ENCODE peak calls at places on chromosomes 11 and 22, in six cellular contexts. L is A549, J is endothelial cell of umbilical vein, V is body of pancreas, X is breast epithelium, O is adrenal gland. G is an unnamed sample.
A peak's percentile ranks its signal among the peaks of the same experiment; 100 is the strongest.

GRCh38 chr11:17967661-17968060 is 45.2 kb downstream of the SERGEF start:
- DNase-seq in L (no peak), J (no peak), V (no peak), X (no peak), O (no peak), G (no peak)

GRCh38 chr22:39110631-39111561 is 13.9 kb downstream of the APOBEC3H start:
- DNase-seq in L (no peak), J (no peak), V (no peak), X (no peak), O (no peak), G (no peak)

GRCh38 chr11:44936527-44936926 is 14.2 kb downstream of the TP53I11 start:
- DNase-seq in L (peak; percentile 68), J (peak; percentile 82), V (peak; percentile 88), X (peak; percentile 86), O (peak; percentile 91), G (peak; percentile 84)

GRCh38 chr11:76686261-76687079 is 15.9 kb upstream of the LRRC32 start:
- DNase-seq in L (no peak), J (no peak), V (no peak), X (no peak), O (no peak), G (no peak)

GRCh38 chr22:45671783-45672563 is at the start of gene ATXN10:
- DNase-seq in L (peak; percentile 38), J (peak; percentile 77), V (peak; percentile 62), X (peak; percentile 61), O (peak; percentile 55), G (peak; percentile 66)

GRCh38 chr11:22512457-22512856 is 113.2 kb downstream of the FANCF start:
- DNase-seq in L (no peak), J (no peak), V (no peak), X (no peak), O (no peak), G (no peak)

GRCh38 chr22:31020334-31020733 is 51.3 kb downstream of the TUG1 start:
- DNase-seq in L (no peak), J (no peak), V (no peak), X (no peak), O (peak; percentile 6), G (no peak)

GRCh38 chr11:66417000-66417399 is 3.8 kb upstream of the NPAS4 start:
- DNase-seq in L (no peak), J (no peak), V (no peak), X (no peak), O (no peak), G (no peak)

GRCh38 chr11:108788565-108789199 is 123.8 kb downstream of the DDX10 start:
- DNase-seq in L (no peak), J (peak; percentile 58), V (no peak), X (no peak), O (peak; percentile 33), G (no peak)

GRCh38 chr11:69524291-69524882 is 42.9 kb downstream of the LINC01488 start:
- DNase-seq in L (no peak), J (no peak), V (no peak), X (peak; percentile 57), O (no peak), G (no peak)

GRCh38 chr11:74037309-74037708 is 28.4 kb upstream of the UCP3 start:
- DNase-seq in L (no peak), J (no peak), V (no peak), X (no peak), O (no peak), G (no peak)

GRCh38 chr11:66151273-66151672 is 81.2 kb downstream of the PACS1 start:
- DNase-seq in L (no peak), J (no peak), V (no peak), X (no peak), O (no peak), G (no peak)

GRCh38 chr11:83192846-83193245 is 666 bp upstream of the ANKRD42 start:
- DNase-seq in L (no peak), J (no peak), V (no peak), X (no peak), O (no peak), G (no peak)

GRCh38 chr11:83195176-83195531 is 1.6 kb downstream of the ANKRD42 start:
- DNase-seq in L (peak; percentile 28), J (no peak), V (no peak), X (no peak), O (no peak), G (no peak)

GRCh38 chr11:83193315-83194283 is at the start of gene ANKRD42:
- DNase-seq in L (peak; percentile 97), J (peak; percentile 96), V (peak; percentile 93), X (peak; percentile 91), O (peak; percentile 96), G (peak; percentile 73)

GRCh38 chr11:83195649-83196048 is 2.1 kb downstream of the ANKRD42 start:
- DNase-seq in L (no peak), J (no peak), V (no peak), X (no peak), O (no peak), G (no peak)

DNA sequence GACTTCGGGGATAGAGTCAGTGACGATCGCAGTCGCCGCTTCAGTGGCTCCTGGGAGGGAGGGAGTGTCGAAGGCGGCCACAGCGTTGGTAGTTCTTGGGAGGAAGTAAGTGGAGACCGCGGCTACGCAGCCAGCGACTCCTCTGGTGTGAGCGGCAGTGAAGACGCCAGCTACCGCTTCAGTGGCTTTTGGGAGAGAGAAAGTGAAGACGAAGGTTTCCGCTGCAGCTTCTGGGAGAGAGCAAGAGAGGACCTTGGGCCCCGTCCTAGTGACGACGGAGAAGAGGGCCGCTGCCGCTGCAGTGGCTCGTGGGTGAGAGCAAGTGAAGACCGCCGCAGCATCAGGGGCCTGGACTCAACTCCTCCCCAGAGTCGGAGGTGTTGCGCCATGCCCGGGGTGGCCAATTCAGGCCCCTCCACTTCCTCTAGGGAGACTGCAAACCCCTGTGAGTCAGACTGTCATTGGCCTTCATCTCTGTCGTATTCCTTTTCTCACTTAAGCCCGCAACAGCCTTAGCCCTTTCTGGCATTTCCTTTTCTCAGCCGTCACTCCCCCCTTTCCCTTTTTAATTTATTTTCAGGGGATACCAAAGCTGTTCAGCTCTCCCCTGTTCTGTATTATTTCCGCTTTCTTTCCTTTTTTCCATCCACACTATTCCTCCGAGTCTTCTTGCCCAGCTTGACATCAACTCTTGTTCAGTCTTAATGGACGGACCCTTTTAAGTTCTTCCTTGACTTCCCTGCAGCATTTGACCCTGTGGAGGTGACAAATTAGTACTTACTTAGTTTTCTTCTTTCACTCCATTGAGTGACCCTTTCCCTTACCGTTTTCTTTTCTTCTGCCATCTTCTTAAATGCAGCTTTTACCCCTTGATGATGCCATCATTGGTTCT is 1.0 kb downstream of the ANKRD42 start:
- DNase-seq in L (peak; percentile 63), J (peak; percentile 65), V (peak; percentile 58), X (peak; percentile 59), O (peak; percentile 79), G (peak; percentile 33)
- TF ChIP-seq POLR2A in L (no peak), J (no peak), V (peak; percentile 19), X (peak; percentile 54), O (peak; percentile 79), G (no peak)

GRCh38 chr22:25403284-25403606 is 161.2 kb upstream of the GRK3 start:
- DNase-seq in L (no peak), J (no peak), V (no peak), X (no peak), O (no peak), G (no peak)

GRCh38 chr22:25402160-25402500 is 162.3 kb upstream of the GRK3 start:
- DNase-seq in L (no peak), J (no peak), V (no peak), X (no peak), O (no peak), G (no peak)

GRCh38 chr22:25404556-25404922 is 159.9 kb upstream of the GRK3 start:
- DNase-seq in L (no peak), J (no peak), V (no peak), X (no peak), O (peak; percentile 38), G (no peak)

GRCh38 chr22:25403752-25404471 is 160.6 kb upstream of the GRK3 start:
- DNase-seq in L (no peak), J (no peak), V (no peak), X (no peak), O (peak; percentile 33), G (no peak)

DNA sequence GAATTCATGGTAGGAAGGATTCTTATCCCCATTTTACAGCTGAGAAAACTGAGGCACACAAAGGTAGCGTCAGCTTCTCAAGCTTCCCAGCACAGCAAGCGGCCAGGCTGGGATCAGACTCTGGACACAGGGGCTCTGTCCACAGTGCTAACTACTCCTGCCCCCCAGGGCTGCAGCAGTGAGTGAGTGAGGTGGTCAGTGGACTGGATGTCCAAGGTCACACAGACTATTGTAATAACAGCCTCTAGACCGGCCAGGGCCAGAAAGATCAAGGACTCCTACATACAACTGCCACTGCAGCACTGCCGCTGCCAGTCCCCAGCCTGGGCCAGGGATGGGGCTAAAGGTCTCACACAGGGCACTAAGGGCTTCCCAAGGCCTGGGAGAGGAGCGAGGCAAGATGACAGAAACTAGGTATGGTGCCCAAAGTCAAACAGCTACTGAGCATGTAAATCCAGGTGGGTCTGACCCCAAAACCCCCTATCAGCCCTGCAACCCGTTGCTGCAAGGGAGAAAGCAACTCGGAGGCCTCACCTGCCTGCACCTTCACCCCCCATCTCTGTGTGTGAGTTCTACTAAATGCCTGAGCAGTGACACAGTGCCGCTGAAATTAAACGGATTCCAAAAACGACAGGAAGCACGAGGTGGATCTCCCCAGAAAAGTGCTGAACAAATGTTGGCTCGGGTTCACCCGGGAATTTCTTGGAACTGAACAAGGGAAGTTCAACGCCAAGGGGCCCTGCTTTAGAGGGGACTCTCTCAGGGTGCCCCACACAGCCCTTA is 161.8 kb upstream of the GRK3 start:
- DNase-seq in L (no peak), J (no peak), V (no peak), X (no peak), O (peak; percentile 52), G (no peak)
- TF ChIP-seq POLR2A in L (no peak), J (no peak), V (no peak), X (no peak), O (peak; percentile 18), G (no peak)

DNA sequence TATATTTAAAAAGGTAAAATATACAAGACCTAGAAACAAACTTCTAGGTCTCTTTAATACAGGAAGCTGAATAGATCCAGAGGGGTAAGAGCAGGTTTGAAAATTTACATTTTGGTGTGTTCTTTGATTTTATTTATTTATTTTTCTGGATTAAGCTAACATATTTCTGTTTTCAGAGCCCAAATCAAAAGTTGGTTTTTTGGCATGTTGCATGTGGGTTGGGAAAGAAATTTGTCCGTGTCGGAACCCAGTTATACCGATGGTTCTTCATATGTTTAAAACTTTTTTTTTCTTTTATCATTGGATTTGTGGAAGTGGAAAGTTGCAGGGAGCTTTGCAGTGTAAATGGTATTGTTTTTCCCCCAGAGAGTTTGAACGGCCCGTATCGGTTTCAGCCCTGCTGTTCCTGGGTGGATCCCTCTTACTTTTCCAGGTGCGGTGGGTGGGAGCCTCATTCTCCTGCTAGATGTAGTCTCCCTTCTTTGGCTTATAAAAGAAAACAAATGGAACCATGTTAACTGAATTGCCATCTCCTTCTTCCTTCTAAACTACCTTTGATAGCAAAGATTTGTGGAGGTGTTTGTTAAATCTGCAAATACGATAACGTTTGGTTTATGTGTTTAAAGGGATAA is 749 bp downstream of the CTNND1 start:
- DNase-seq in L (peak; percentile 31), J (no peak), V (peak; percentile 36), X (no peak), O (no peak), G (no peak)
- TF ChIP-seq POLR2A in L (no peak), J (no peak), V (no peak), X (no peak), O (no peak), G (no peak)

DNA sequence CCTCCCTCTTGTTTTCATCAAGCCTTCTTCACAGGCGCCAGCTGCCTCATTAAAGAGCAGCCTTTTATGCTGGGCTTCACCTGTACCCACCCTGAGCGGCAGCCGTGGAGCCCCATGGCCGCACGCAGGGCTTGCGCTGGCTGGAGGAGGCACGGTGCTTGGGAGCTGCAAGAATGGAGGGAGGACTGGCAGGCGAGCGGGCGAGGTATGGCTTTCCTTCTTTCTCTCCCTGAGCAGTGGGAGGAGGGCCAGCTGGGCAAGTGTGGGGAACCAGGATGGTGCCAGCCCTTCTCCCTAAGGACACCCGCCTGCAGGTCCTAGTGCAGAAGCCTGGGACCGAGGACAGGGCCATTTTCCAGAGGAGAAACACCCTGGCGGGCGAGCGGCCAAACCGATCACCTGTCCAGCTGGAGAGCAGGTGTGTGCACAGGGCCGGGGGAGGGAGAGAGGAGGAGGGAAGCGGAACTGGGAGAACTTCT is 70.8 kb downstream of the FLI1 start:
- DNase-seq in L (no peak), J (no peak), V (peak; percentile 79), X (no peak), O (no peak), G (no peak)
- TF ChIP-seq POLR2A in L (no peak), J (no peak), V (no peak), X (no peak), O (no peak), G (no peak)

G was measured in GM12891.